ENCODE peak calls at places on chromosomes 7 and 10, in ten cellular contexts. F is AG09309, T is heart right ventricle, B is AG10803, V is cardiac muscle cell, X is lung, Q is thoracic aorta, L is H9, I is IMR-90, A is fibroblast of pulmonary artery. J is an unnamed sample.

GRCh38 chr10:122288917-122289316 is 17.8 kb downstream of the BTBD16 start:
- DNase-seq in F (no peak), T (no peak), B (no peak), V (no peak), X (no peak), Q (no peak), L (no peak), I (no peak), A (no peak), J (no peak)

GRCh38 chr7:1040790-1041189 is 3.6 kb upstream of the GPR146 start:
- DNase-seq in F (no peak), T (no peak), B (peak), V (peak), X (no peak), Q (no peak), L (no peak), I (peak), A (peak), J (no peak)

GRCh38 chr7:76023002-76023401 is 24.8 kb downstream of the STYXL1 start:
- DNase-seq in F (no peak), T (no peak), B (no peak), V (no peak), X (no peak), Q (no peak), L (no peak), I (no peak), A (no peak), J (no peak)

GRCh38 chr10:31853629-31854028 is 75.0 kb downstream of the ARHGAP12 start:
- DNase-seq in F (no peak), T (no peak), B (no peak), V (no peak), X (no peak), Q (no peak), L (no peak), I (no peak), A (no peak), J (no peak)

GRCh38 chr7:55432937-55433784 is 68.0 kb downstream of the LANCL2 start:
- DNase-seq in F (no peak), T (no peak), B (peak), V (peak), X (no peak), Q (no peak), L (no peak), I (peak), A (peak), J (peak)

GRCh38 chr10:48896756-48897437 is 42.7 kb downstream of the LRRC18 start:
- DNase-seq in F (no peak), T (no peak), B (peak), V (no peak), X (no peak), Q (no peak), L (no peak), I (no peak), A (no peak), J (no peak)

GRCh38 chr7:234712-235553 is 42.6 kb downstream of the FAM20C start:
- DNase-seq in F (no peak), T (peak), B (peak), V (no peak), X (no peak), Q (no peak), L (no peak), I (peak), A (no peak), J (no peak)

GRCh38 chr10:12833451-12833850 is 168.1 kb downstream of the CCDC3 start:
- DNase-seq in F (no peak), T (no peak), B (no peak), V (no peak), X (no peak), Q (no peak), L (no peak), I (no peak), A (no peak), J (no peak)

GRCh38 chr10:3853547-3853989 is 68.6 kb upstream of the KLF6 start:
- DNase-seq in F (no peak), T (no peak), B (peak), V (no peak), X (peak), Q (no peak), L (no peak), I (no peak), A (peak), J (no peak)

GRCh38 chr10:128431506-128431905 is 305.3 kb upstream of the MKI67 start:
- DNase-seq in F (no peak), T (no peak), B (no peak), V (no peak), X (peak), Q (no peak), L (no peak), I (no peak), A (no peak), J (no peak)

GRCh38 chr10:126798649-126799048 is 106.6 kb upstream of the DOCK1 start:
- DNase-seq in F (no peak), T (no peak), B (no peak), V (no peak), X (no peak), Q (no peak), L (peak), I (no peak), A (no peak), J (no peak)

GRCh38 chr10:49072166-49072885 is 43.0 kb downstream of the VSTM4 start:
- DNase-seq in F (no peak), T (no peak), B (no peak), V (no peak), X (peak), Q (no peak), L (peak), I (no peak), A (no peak), J (no peak)

DNA sequence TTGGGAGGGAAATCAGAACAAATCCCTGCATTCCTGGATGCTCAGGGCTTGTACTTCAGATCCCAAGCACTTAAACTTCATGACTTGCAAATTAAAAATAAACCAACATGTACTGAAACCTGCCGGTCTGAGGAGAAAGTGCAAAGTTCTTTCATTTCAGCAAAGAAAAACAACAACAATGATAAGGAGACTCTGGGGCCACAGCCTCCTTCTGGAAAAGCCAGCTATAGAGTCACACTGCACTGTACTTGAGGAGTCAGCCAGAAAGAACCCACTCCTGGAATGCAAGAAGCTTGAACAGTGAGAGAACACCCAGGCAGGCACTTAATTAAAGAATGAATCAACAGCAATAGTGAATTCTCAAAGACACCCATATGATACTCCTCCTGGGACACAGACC is 49.7 kb upstream of the TM9SF3 start:
- DNase-seq in F (no peak), T (no peak), B (peak), V (no peak), X (no peak), Q (no peak), L (no peak), I (no peak), A (no peak), J (no peak)
- TF ChIP-seq CTCF in F (no peak), T (no peak), B (no peak), V (no peak), X (no peak), Q (no peak), L (no peak), I (no peak), A (no peak), J (no peak)

GRCh38 chr10:11165591-11166543 is 148.2 kb downstream of the CELF2 start:
- DNase-seq in F (no peak), T (peak), B (no peak), V (no peak), X (no peak), Q (no peak), L (peak), I (no peak), A (peak), J (peak)
- TF ChIP-seq CTCF in F (peak), T (peak), B (peak), V (peak), X (no peak), Q (peak), L (peak), I (peak), A (peak), J (peak)

GRCh38 chr10:123897146-123897545 is 5.5 kb upstream of the CPXM2 start:
- DNase-seq in F (no peak), T (no peak), B (no peak), V (no peak), X (no peak), Q (no peak), L (no peak), I (no peak), A (no peak), J (no peak)
- TF ChIP-seq CTCF in F (peak), T (peak), B (peak), V (peak), X (no peak), Q (no peak), L (peak), I (no peak), A (no peak), J (no peak)

DNA sequence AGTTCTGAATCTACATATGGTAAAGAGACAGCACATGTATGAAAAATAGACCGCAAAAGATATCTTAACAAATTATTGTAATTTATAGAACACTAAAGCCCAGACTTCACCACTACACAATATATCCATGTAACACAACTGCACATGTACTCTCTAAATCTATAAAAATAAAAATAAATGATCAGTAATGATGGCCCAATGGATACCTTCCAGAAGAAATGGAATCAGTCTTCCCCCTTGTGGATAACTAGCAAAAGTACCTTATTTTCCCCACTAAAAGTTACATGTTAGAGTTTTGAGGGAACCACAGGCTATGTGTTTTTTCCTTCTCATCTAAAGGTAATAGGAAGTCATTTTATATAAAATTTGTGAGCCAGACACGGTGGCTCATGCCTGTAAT is 25.7 kb downstream of the C7orf25 start:
- DNase-seq in F (no peak), T (no peak), B (peak), V (peak), X (no peak), Q (no peak), L (no peak), I (no peak), A (peak), J (no peak)
- TF ChIP-seq CTCF in F (peak), T (no peak), B (peak), V (peak), X (no peak), Q (no peak), L (peak), I (peak), A (peak), J (peak)

DNA sequence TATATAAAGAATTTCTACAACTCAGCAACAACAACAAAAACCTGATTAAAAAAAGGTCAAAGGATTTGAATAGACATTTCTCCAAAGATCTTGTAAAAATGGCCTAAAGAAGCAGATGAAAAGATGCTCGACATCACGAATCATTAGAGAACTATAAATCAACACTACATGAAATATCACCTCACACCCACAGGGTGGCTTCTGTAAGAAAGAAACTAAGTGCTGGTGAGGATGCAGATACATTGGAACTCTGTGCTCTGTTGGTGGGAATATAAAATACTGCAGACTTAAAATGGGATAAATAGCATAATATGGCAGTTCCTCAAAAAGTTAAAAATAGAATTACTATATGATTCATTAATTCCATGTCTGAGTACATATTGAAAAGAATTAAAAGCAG is 38.3 kb upstream of the CDCA7L start:
- DNase-seq in F (no peak), T (no peak), B (no peak), V (no peak), X (no peak), Q (no peak), L (no peak), I (no peak), A (no peak), J (no peak)
- TF ChIP-seq CTCF in F (no peak), T (no peak), B (no peak), V (no peak), X (no peak), Q (no peak), L (peak), I (no peak), A (no peak), J (peak)

DNA sequence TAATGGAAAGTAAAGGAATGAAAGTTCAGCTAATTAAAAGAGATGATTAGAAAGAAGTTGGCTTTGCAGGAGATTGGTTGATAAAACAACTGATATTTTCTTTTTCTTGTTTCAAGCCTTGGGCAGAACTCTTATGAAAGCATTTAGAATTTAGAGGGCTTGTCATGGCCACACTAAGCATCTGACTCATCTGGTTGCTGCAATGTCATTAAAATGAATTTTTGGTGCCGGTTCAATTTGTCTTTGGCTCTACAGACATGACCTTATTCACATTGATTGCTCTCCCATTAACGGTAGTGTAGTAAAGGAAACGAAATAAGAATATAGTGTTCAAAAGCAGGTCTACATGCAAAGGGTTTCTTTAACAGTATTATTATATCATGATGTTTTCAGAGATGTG is 1012.4 kb upstream of the C7orf33 start:
- DNase-seq in F (no peak), T (no peak), B (peak), V (no peak), X (no peak), Q (no peak), L (no peak), I (no peak), A (no peak), J (no peak)
- TF ChIP-seq CTCF in F (no peak), T (no peak), B (no peak), V (no peak), X (no peak), Q (no peak), L (no peak), I (no peak), A (no peak), J (no peak)

GRCh38 chr7:68206946-68207485 is 1210.4 kb downstream of the TYW1 start:
- DNase-seq in F (no peak), T (no peak), B (no peak), V (no peak), X (no peak), Q (no peak), L (no peak), I (no peak), A (no peak), J (no peak)

GRCh38 chr7:68199951-68200660 is 1203.5 kb downstream of the TYW1 start:
- DNase-seq in F (no peak), T (no peak), B (no peak), V (no peak), X (no peak), Q (no peak), L (no peak), I (no peak), A (no peak), J (no peak)

GRCh38 chr7:68207676-68208075 is 1211.0 kb downstream of the TYW1 start:
- DNase-seq in F (no peak), T (no peak), B (no peak), V (no peak), X (no peak), Q (no peak), L (no peak), I (no peak), A (no peak), J (no peak)

GRCh38 chr7:68205826-68206225 is 1209.2 kb downstream of the TYW1 start:
- DNase-seq in F (no peak), T (no peak), B (no peak), V (no peak), X (no peak), Q (no peak), L (no peak), I (no peak), A (no peak), J (no peak)

DNA sequence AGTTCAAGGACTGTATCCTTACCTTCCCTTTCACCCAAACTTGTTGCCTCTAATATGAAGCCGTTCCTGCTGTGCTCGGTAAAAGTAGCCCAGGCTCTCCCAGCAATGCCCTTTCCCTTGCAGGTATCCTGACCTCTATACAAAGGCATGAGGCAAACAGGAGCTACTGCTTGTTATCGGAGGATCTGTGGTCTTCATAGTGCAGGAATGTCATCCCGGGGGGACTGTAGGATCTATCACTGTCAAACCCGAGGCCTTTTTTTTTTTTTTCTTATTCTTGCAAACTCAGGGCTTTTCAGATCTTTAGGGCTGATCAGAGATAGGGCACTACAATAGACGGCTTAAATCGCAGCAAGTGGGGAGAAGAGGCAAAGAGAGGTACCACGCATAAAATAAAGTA is 1206.6 kb downstream of the TYW1 start:
- DNase-seq in F (no peak), T (no peak), B (no peak), V (no peak), X (no peak), Q (no peak), L (no peak), I (no peak), A (no peak), J (no peak)
- TF ChIP-seq CTCF in F (no peak), T (no peak), B (no peak), V (no peak), X (no peak), Q (no peak), L (no peak), I (no peak), A (no peak), J (no peak)

J was measured in Panc1.